ENCODE peak calls at places on chromosomes 5 and 9, in nine cellular contexts. R is kidney; C is CD8-positive, alpha-beta T cell; E is astrocyte of the cerebellum; T is A549; A is astrocyte; W is heart right ventricle; X is astrocyte of the spinal cord; D is heart left ventricle. Q is an unnamed sample.

GRCh38 chr9:16515879-16516289 is 354.6 kb downstream of the BNC2 start:
- DNase-seq in R (no peak), C (no peak), E (peak; percentile 66), T (no peak), A (peak; percentile 83), W (no peak), X (peak; percentile 87), D (no peak), Q (no peak)

GRCh38 chr9:87108639-87109038 is 161.3 kb upstream of the GAS1 start:
- DNase-seq in R (no peak), C (no peak), E (no peak), T (no peak), A (no peak), W (peak; percentile 66), X (no peak), D (peak; percentile 38), Q (no peak)

GRCh38 chr9:124015661-124016131 is 4.1 kb downstream of the LHX2 start:
- DNase-seq in R (no peak), C (no peak), E (no peak), T (no peak), A (no peak), W (no peak), X (no peak), D (no peak), Q (no peak)

GRCh38 chr5:145936401-145937131 is at the start of gene SH3RF2:
- DNase-seq in R (peak; percentile 76), C (no peak), E (peak; percentile 85), T (peak; percentile 88), A (peak; percentile 85), W (peak; percentile 40), X (peak; percentile 94), D (peak; percentile 31), Q (no peak)

GRCh38 chr9:130820135-130820738 is 14.8 kb upstream of the ABL1 start:
- DNase-seq in R (no peak), C (no peak), E (no peak), T (no peak), A (no peak), W (no peak), X (no peak), D (no peak), Q (no peak)

GRCh38 chr5:66666778-66667177 is 70.6 kb downstream of the MAST4 start:
- DNase-seq in R (peak; percentile 82), C (no peak), E (no peak), T (no peak), A (no peak), W (no peak), X (no peak), D (no peak), Q (no peak)

GRCh38 chr9:109110326-109111014 is 9.3 kb downstream of the TMEM245 start:
- DNase-seq in R (no peak), C (no peak), E (no peak), T (no peak), A (peak; percentile 81), W (no peak), X (peak; percentile 90), D (no peak), Q (no peak)

GRCh38 chr9:38048319-38048969 is 20.6 kb downstream of the SHB start:
- DNase-seq in R (peak; percentile 2), C (no peak), E (no peak), T (no peak), A (peak; percentile 64), W (no peak), X (peak; percentile 57), D (no peak), Q (peak; percentile 47)

GRCh38 chr5:175385691-175386360 is 58.2 kb downstream of the DRD1 start:
- DNase-seq in R (no peak), C (no peak), E (peak; percentile 87), T (no peak), A (peak; percentile 71), W (no peak), X (peak; percentile 87), D (no peak), Q (peak; percentile 35)

GRCh38 chr9:130347931-130348330 is 82.4 kb downstream of the HMCN2 start:
- DNase-seq in R (no peak), C (no peak), E (no peak), T (no peak), A (no peak), W (no peak), X (no peak), D (no peak), Q (no peak)

GRCh38 chr5:142959683-142960308 is 189.6 kb downstream of the ARHGAP26 start:
- DNase-seq in R (no peak), C (no peak), E (no peak), T (no peak), A (no peak), W (no peak), X (no peak), D (no peak), Q (no peak)

GRCh38 chr9:134150557-134151214 is 13.7 kb downstream of the RNU6ATAC start:
- DNase-seq in R (no peak), C (no peak), E (no peak), T (no peak), A (no peak), W (no peak), X (peak; percentile 29), D (no peak), Q (no peak)

GRCh38 chr5:121968910-121969607 is 7.3 kb downstream of the SRFBP1 start:
- DNase-seq in R (no peak), C (no peak), E (peak; percentile 99), T (peak; percentile 14), A (peak; percentile 99), W (no peak), X (peak; percentile 98), D (no peak), Q (peak; percentile 96)

GRCh38 chr9:90943341-90943740 is 141.7 kb downstream of the SYK start:
- DNase-seq in R (no peak), C (no peak), E (no peak), T (no peak), A (no peak), W (no peak), X (no peak), D (no peak), Q (no peak)

GRCh38 chr5:179796877-179797608 is 3.3 kb downstream of the LTC4S start:
- DNase-seq in R (no peak), C (no peak), E (no peak), T (no peak), A (no peak), W (no peak), X (no peak), D (peak; percentile 21), Q (no peak)

GRCh38 chr9:89590415-89590814 is 14.4 kb upstream of the GADD45G start:
- DNase-seq in R (no peak), C (no peak), E (no peak), T (no peak), A (no peak), W (no peak), X (no peak), D (no peak), Q (no peak)

GRCh38 chr5:135140805-135141204 is 106.8 kb upstream of the PITX1 start:
- DNase-seq in R (peak; percentile 47), C (no peak), E (no peak), T (peak; percentile 47), A (peak; percentile 76), W (no peak), X (peak; percentile 45), D (no peak), Q (peak; percentile 91)

GRCh38 chr9:122394265-122395242 is 23.7 kb downstream of the PTGS1 start:
- DNase-seq in R (no peak), C (no peak), E (peak; percentile 26), T (no peak), A (peak; percentile 84), W (peak; percentile 59), X (peak; percentile 52), D (peak; percentile 50), Q (peak; percentile 73)

GRCh38 chr5:140632366-140633080 is 452 bp downstream of the CD14 start:
- DNase-seq in R (peak; percentile 86), C (peak; percentile 33), E (no peak), T (no peak), A (peak; percentile 59), W (peak; percentile 56), X (peak; percentile 24), D (peak; percentile 57), Q (no peak)

GRCh38 chr5:96721351-96721970 is 59.3 kb downstream of the CAST start:
- DNase-seq in R (no peak), C (no peak), E (no peak), T (no peak), A (no peak), W (no peak), X (peak; percentile 38), D (no peak), Q (no peak)

GRCh38 chr5:119630752-119631440 is 1.5 kb downstream of the FAM170A start:
- DNase-seq in R (no peak), C (no peak), E (no peak), T (no peak), A (no peak), W (no peak), X (no peak), D (no peak), Q (no peak)

GRCh38 chr9:115423646-115424045 is 305.7 kb upstream of the TNC start:
- DNase-seq in R (no peak), C (no peak), E (no peak), T (no peak), A (no peak), W (no peak), X (no peak), D (no peak), Q (no peak)

DNA sequence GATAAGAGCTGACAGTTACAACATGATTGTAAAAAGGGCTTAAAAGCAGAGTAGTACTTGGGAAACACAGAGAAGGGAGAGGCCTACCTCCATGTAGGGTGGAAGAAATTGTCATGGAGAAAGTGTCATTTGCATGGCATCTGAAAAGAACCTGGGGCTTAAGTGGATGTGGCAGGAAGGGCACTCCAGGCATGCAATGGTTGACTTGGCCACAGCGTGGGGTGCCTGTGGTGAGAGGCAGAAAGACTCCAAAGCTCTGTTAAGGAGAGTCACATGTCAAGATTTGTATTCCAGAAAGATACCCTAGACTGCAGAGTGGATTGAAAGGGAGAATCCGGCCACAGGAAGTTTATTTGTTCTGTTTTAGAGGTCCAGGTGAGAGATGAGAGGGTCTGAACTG is 2.4 kb downstream of the POLR3G start:
- DNase-seq in R (no peak), C (no peak), E (no peak), T (no peak), A (no peak), W (no peak), X (peak; percentile 15), D (no peak), Q (no peak)
- H3K4me3 ChIP-seq in R (no peak overlapping the region), C (no peak overlapping the region), E (no peak overlapping the region), T (no peak overlapping the region), A (no peak overlapping the region), W (no peak overlapping the region), X (no peak overlapping the region), D (no peak overlapping the region), Q (no peak overlapping the region)

GRCh38 chr5:132227235-132227484 is 493 bp downstream of the P4HA2 start:
- DNase-seq in R (no peak), C (no peak), E (no peak), T (no peak), A (no peak), W (no peak), X (no peak), D (no peak), Q (no peak)
- TF ChIP-seq CTCF in R (no peak), C (no peak), E (no peak), T (no peak), A (no peak), W (no peak), X (no peak), D (no peak), Q (no peak)

GRCh38 chr5:16869821-16870796 is 66.0 kb downstream of the MYO10 start:
- DNase-seq in R (no peak), C (no peak), E (no peak), T (no peak), A (peak; percentile 71), W (no peak), X (peak; percentile 75), D (no peak), Q (no peak)
- H3K4me3 ChIP-seq in R (no peak overlapping the region), C (no peak overlapping the region), E (no peak overlapping the region), T (peak overlapping the region; percentile 6), A (no peak overlapping the region), W (no peak overlapping the region), X (no peak overlapping the region), D (no peak overlapping the region), Q (no peak overlapping the region)

GRCh38 chr9:93522736-93523135 is 53.6 kb upstream of the PHF2 start:
- DNase-seq in R (no peak), C (no peak), E (no peak), T (no peak), A (no peak), W (no peak), X (no peak), D (no peak), Q (no peak)
- TF ChIP-seq CTCF in R (no peak), C (no peak), E (no peak), T (no peak), A (no peak), W (no peak), X (no peak), D (no peak), Q (no peak)

Q was measured in AG09309.